ENCODE peak calls at places on chromosomes 12 and 14, in five cellular contexts. Y is astrocyte of the cerebellum, M is thoracic aorta, Q is cardiac fibroblast, V is hepatocyte. H is an unnamed sample.

GRCh38 chr12:119804011-119804641 is 73.0 kb downstream of the CIT start:
- DNase-seq in Y (peak; percentile 34), M (no peak), Q (peak; percentile 56), V (peak; percentile 90), H (peak; percentile 69)

GRCh38 chr12:57153420-57153997 is 6.1 kb upstream of the LRP1-AS start:
- DNase-seq in Y (no peak), M (no peak), Q (no peak), V (no peak), H (no peak)

GRCh38 chr14:37583358-37584210 is 11.5 kb downstream of the FOXA1 start:
- DNase-seq in Y (no peak), M (no peak), Q (no peak), V (peak; percentile 80), H (no peak)

GRCh38 chr14:53003776-53004175 is 52.9 kb upstream of the FERMT2 start:
- DNase-seq in Y (no peak), M (no peak), Q (no peak), V (no peak), H (no peak)

GRCh38 chr14:75363570-75364227 is 64.1 kb upstream of the JDP2 start:
- DNase-seq in Y (no peak), M (no peak), Q (peak; percentile 8), V (no peak), H (no peak)

GRCh38 chr12:54016478-54016964 is 7.7 kb downstream of the HOXC8 start:
- DNase-seq in Y (no peak), M (no peak), Q (no peak), V (peak; percentile 76), H (peak; percentile 70)

GRCh38 chr12:68876471-68876870 is 56.5 kb downstream of the CPM start:
- DNase-seq in Y (no peak), M (no peak), Q (peak; percentile 32), V (no peak), H (no peak)

GRCh38 chr12:40691913-40692616 is at the start of gene CNTN1:
- DNase-seq in Y (peak; percentile 50), M (peak; percentile 7), Q (peak; percentile 4), V (peak; percentile 69), H (no peak)

GRCh38 chr12:107241421-107241820 is 148.1 kb upstream of the CRY1 start:
- DNase-seq in Y (no peak), M (no peak), Q (no peak), V (no peak), H (no peak)

GRCh38 chr14:71465316-71465715 is 466.9 kb upstream of the RGS6 start:
- DNase-seq in Y (no peak), M (no peak), Q (peak; percentile 56), V (no peak), H (no peak)

GRCh38 chr14:105214324-105214915 is 33.3 kb upstream of the NUDT14 start:
- DNase-seq in Y (no peak), M (no peak), Q (no peak), V (no peak), H (no peak)

GRCh38 chr14:37586783-37587428 is 8.1 kb downstream of the FOXA1 start:
- DNase-seq in Y (no peak), M (no peak), Q (no peak), V (no peak), H (no peak)

GRCh38 chr14:88346048-88346639 is 23.1 kb upstream of the KCNK10 start:
- DNase-seq in Y (no peak), M (no peak), Q (no peak), V (peak; percentile 36), H (peak; percentile 15)

GRCh38 chr14:104441275-104442106 is 138.1 kb upstream of the C14orf180 start:
- DNase-seq in Y (no peak), M (no peak), Q (no peak), V (no peak), H (no peak)

GRCh38 chr12:4445156-4446020 is at the start of gene FGF6:
- DNase-seq in Y (no peak), M (no peak), Q (no peak), V (no peak), H (no peak)

GRCh38 chr14:23539209-23539866 is 12.2 kb downstream of the ZFHX2 start:
- DNase-seq in Y (no peak), M (no peak), Q (peak; percentile 47), V (peak; percentile 63), H (no peak)

GRCh38 chr12:124994435-124994975 is 1.1 kb downstream of the BRI3BP start:
- DNase-seq in Y (no peak), M (no peak), Q (no peak), V (peak; percentile 49), H (no peak)

GRCh38 chr12:120367252-120367923 is 1.6 kb downstream of the MSI1 start:
- DNase-seq in Y (no peak), M (no peak), Q (no peak), V (peak; percentile 54), H (no peak)

GRCh38 chr12:6161124-6161882 is 36.8 kb upstream of the VWF start:
- DNase-seq in Y (no peak), M (no peak), Q (peak; percentile 96), V (no peak), H (no peak)

GRCh38 chr14:24952851-24953666 is 96.9 kb downstream of the STXBP6 start:
- DNase-seq in Y (no peak), M (no peak), Q (no peak), V (peak; percentile 40), H (no peak)

GRCh38 chr14:63654346-63654745 is 12.7 kb upstream of the WDR89 start:
- DNase-seq in Y (no peak), M (no peak), Q (no peak), V (no peak), H (no peak)

GRCh38 chr12:32686340-32686739 is 7.2 kb downstream of the DNM1L start:
- DNase-seq in Y (no peak), M (no peak), Q (no peak), V (no peak), H (no peak)

GRCh38 chr12:85007836-85008235 is 28.2 kb downstream of the TSPAN19 start:
- DNase-seq in Y (peak; percentile 5), M (no peak), Q (peak; percentile 80), V (no peak), H (no peak)

GRCh38 chr12:21940972-21941521 is at the start of gene ABCC9:
- DNase-seq in Y (no peak), M (no peak), Q (peak; percentile 25), V (peak; percentile 46), H (no peak)

GRCh38 chr12:105226219-105226618 is 9.8 kb downstream of the APPL2 start:
- DNase-seq in Y (peak; percentile 82), M (peak; percentile 29), Q (peak; percentile 93), V (no peak), H (peak; percentile 83)

GRCh38 chr12:58882796-58883195 is 37.5 kb downstream of the LRIG3 start:
- DNase-seq in Y (no peak), M (no peak), Q (no peak), V (no peak), H (no peak)

GRCh38 chr14:100393906-100394732 is 71.0 kb downstream of the SLC25A47 start:
- DNase-seq in Y (no peak), M (no peak), Q (no peak), V (no peak), H (no peak)

GRCh38 chr14:55892906-55893305 is 225.3 kb upstream of the PELI2 start:
- DNase-seq in Y (no peak), M (no peak), Q (no peak), V (no peak), H (no peak)

GRCh38 chr12:66055837-66056319 is 74.7 kb downstream of the LLPH start:
- DNase-seq in Y (no peak), M (no peak), Q (no peak), V (no peak), H (no peak)

GRCh38 chr14:45212231-45212630 is 40.8 kb downstream of the MIS18BP1 start:
- DNase-seq in Y (no peak), M (no peak), Q (no peak), V (no peak), H (no peak)

GRCh38 chr12:78802593-78802992 is 62.0 kb upstream of the SYT1 start:
- DNase-seq in Y (peak; percentile 67), M (no peak), Q (peak; percentile 45), V (peak; percentile 19), H (no peak)

DNA sequence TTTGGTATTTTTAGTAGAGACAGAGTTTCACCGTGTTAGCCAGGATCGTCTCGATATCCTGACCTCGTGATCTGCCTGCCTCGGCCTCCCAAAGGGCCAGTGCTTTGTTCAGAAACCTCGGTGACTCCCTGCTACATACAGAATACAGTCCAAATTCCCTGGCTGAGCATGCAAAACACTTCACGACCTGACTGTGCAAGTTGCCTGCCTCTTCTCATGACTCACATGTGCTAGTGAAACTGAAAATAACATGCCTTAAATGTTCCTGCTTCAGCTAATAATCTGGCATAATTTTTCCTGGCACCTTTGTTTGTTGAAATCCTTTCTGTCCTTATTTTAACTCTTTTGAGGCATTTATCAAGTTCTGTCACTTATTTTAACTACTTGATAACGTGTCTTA is 8.2 kb downstream of the DMAC2L start:
- DNase-seq in Y (no peak), M (no peak), Q (peak; percentile 60), V (no peak), H (no peak)
- H3K4me3 ChIP-seq in Y (no peak overlapping the region), M (peak overlapping the region; percentile 17), Q (peak overlapping the region; percentile 6), V (no peak overlapping the region), H (no peak overlapping the region)

DNA sequence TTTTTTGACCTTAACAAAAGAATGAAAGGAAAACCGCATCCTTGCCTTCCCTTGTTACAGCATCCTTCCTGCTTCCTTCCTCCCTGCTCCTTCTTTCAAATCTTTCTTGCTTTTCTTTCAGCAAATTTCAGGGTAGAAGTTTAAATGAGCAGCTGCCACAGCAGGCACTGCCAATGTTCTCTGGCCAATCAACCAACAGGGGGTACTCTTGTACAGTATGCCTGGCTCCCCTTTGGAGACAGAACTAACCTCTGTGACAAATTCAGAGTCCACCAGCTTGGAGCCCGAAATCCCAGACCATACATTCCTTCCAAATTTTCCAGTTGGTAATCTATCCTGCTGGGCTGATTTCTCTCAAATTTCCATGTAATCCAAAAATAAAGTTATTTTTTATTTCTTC is 609.8 kb upstream of the LMO3 start:
- DNase-seq in Y (no peak), M (no peak), Q (no peak), V (no peak), H (no peak)
- TF ChIP-seq CTCF in Y (no peak), M (no peak), Q (no peak), V (no peak), H (no peak)

GRCh38 chr12:88893801-88894200 is 313.5 kb upstream of the KITLG start:
- DNase-seq in Y (no peak), M (no peak), Q (no peak), V (no peak), H (no peak)
- H3K4me3 ChIP-seq in Y (no peak overlapping the region), M (no peak overlapping the region), Q (no peak overlapping the region), V (no peak overlapping the region), H (no peak overlapping the region)

GRCh38 chr14:61636291-61636690 is 59.0 kb upstream of the HIF1A start:
- DNase-seq in Y (no peak), M (no peak), Q (no peak), V (no peak), H (no peak)
- TF ChIP-seq CTCF in Y (no peak), M (no peak), Q (no peak), V (no peak), H (no peak)

GRCh38 chr14:30779210-30779609 is 95.1 kb upstream of the COCH start:
- DNase-seq in Y (no peak), M (no peak), Q (no peak), V (no peak), H (peak; percentile 4)
- H3K4me3 ChIP-seq in Y (no peak overlapping the region), M (no peak overlapping the region), Q (no peak overlapping the region), V (no peak overlapping the region), H (no peak overlapping the region)

GRCh38 chr14:101889898-101890297 is 74.5 kb upstream of the DYNC1H1 start:
- DNase-seq in Y (no peak), M (no peak), Q (peak; percentile 29), V (no peak), H (no peak)
- TF ChIP-seq CTCF in Y (peak; percentile 8), M (no peak), Q (no peak), V (peak; percentile 27), H (no peak)

GRCh38 chr12:95460105-95460504 is 13.8 kb upstream of the METAP2 start:
- DNase-seq in Y (no peak), M (no peak), Q (no peak), V (no peak), H (no peak)
- H3K4me3 ChIP-seq in Y (no peak overlapping the region), M (no peak overlapping the region), Q (no peak overlapping the region), V (no peak overlapping the region), H (no peak overlapping the region)

H was measured in HFF-Myc.